ENCODE peak calls at places on chromosomes 1 and 21, in ten cellular contexts. H is heart left ventricle, R is upper lobe of right lung, W is spleen, I is K562, Y is fibroblast of lung, C is uterus, M is heart right ventricle, F is prostate gland, T is esophagus muscularis mucosa. J is an unnamed sample. For H3K4me1, the result is how much of the 10 kb centered on the place peaks cover.

GRCh38 chr1:54297596-54298283 is 97.8 kb downstream of the MRPL37 start:
- DNase-seq in H (no peak), R (no peak), W (no peak), I (no peak), Y (no peak), C (no peak), M (no peak), F (no peak), T (no peak), J (no peak)

GRCh38 chr21:15054089-15054488 is 10.7 kb downstream of the NRIP1 start:
- DNase-seq in H (peak), R (no peak), W (no peak), I (no peak), Y (no peak), C (no peak), M (no peak), F (no peak), T (no peak), J (no peak)

GRCh38 chr1:84771895-84772294 is 81.6 kb upstream of the SSX2IP start:
- DNase-seq in H (no peak), R (no peak), W (no peak), I (no peak), Y (no peak), C (no peak), M (no peak), F (no peak), T (no peak), J (no peak)

GRCh38 chr1:229105822-229106525 is 164.9 kb upstream of the RAB4A start:
- DNase-seq in H (no peak), R (no peak), W (no peak), I (no peak), Y (no peak), C (no peak), M (no peak), F (no peak), T (no peak), J (no peak)

GRCh38 chr1:68132426-68133130 is 82.2 kb upstream of the DIRAS3 start:
- DNase-seq in H (no peak), R (no peak), W (no peak), I (no peak), Y (no peak), C (no peak), M (no peak), F (no peak), T (no peak), J (no peak)

GRCh38 chr1:205286335-205286950 is 35.1 kb downstream of the NUAK2 start:
- DNase-seq in H (no peak), R (no peak), W (peak), I (no peak), Y (peak), C (no peak), M (no peak), F (no peak), T (no peak), J (no peak)

GRCh38 chr1:34013136-34013535 is 149.3 kb downstream of the HMGB4 start:
- DNase-seq in H (no peak), R (no peak), W (no peak), I (no peak), Y (no peak), C (no peak), M (no peak), F (no peak), T (no peak), J (no peak)

GRCh38 chr1:93113127-93113526 is 34.0 kb downstream of the MTF2 start:
- DNase-seq in H (no peak), R (no peak), W (no peak), I (peak), Y (no peak), C (no peak), M (no peak), F (no peak), T (no peak), J (no peak)

GRCh38 chr1:169348356-169349036 is 19.1 kb downstream of the NME7 start:
- DNase-seq in H (no peak), R (no peak), W (no peak), I (peak), Y (peak), C (no peak), M (no peak), F (peak), T (no peak), J (no peak)

GRCh38 chr1:17128361-17128760 is 9.1 kb upstream of the PADI2 start:
- DNase-seq in H (no peak), R (no peak), W (no peak), I (no peak), Y (peak), C (no peak), M (no peak), F (no peak), T (no peak), J (no peak)

GRCh38 chr1:234731371-234732085 is 121.5 kb upstream of the IRF2BP2 start:
- DNase-seq in H (no peak), R (no peak), W (peak), I (no peak), Y (peak), C (no peak), M (no peak), F (no peak), T (no peak), J (peak)
- TF ChIP-seq CTCF in H (no peak), R (no peak), W (no peak), I (no peak), Y (no peak), C (no peak), M (no peak), F (no peak), T (no peak), J (no peak)

DNA sequence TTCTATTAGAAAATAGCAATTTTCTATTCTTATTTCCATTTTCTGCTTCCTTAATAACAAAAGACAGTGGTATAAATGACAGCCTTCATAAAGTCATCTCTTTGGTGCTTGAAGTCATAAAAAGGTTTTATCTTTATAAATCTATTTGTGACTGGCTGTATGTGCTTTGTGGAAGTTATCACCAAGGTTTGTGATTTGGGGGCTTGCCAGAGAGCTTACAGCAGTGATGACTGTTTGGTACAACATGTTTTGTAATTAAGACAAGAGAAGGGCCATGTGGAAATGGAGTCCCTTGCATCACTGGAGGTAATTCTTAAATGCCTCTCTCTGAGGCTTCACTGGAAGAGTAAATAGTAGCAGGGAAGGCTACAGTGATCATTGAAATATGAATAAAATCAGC is 2.7 kb downstream of the SLC35F3 start:
- DNase-seq in H (no peak), R (no peak), W (no peak), I (no peak), Y (no peak), C (no peak), M (no peak), F (no peak), T (no peak), J (no peak)
- H3K27ac ChIP-seq in H (no peak), R (no peak), W (no peak), I (no peak), Y (no peak), C (no peak), M (no peak), F (no peak), T (no peak), J (no peak)

GRCh38 chr1:51671527-51672325 is 54.8 kb downstream of the OSBPL9 start:
- DNase-seq in H (no peak), R (no peak), W (no peak), I (peak), Y (peak), C (no peak), M (no peak), F (no peak), T (no peak), J (no peak)
- H3K4me1 ChIP-seq in H (under half), R (under half), W (under half), I (under half), Y (under half), C (under half), M (under half), F (under half), T (under half), J (under half)

GRCh38 chr1:64748706-64749105 is 3.8 kb downstream of the RAVER2 start:
- DNase-seq in H (no peak), R (no peak), W (no peak), I (no peak), Y (no peak), C (no peak), M (no peak), F (no peak), T (no peak), J (no peak)
- TF ChIP-seq CTCF in H (no peak), R (no peak), W (no peak), I (no peak), Y (no peak), C (no peak), M (no peak), F (no peak), T (no peak), J (no peak)

DNA sequence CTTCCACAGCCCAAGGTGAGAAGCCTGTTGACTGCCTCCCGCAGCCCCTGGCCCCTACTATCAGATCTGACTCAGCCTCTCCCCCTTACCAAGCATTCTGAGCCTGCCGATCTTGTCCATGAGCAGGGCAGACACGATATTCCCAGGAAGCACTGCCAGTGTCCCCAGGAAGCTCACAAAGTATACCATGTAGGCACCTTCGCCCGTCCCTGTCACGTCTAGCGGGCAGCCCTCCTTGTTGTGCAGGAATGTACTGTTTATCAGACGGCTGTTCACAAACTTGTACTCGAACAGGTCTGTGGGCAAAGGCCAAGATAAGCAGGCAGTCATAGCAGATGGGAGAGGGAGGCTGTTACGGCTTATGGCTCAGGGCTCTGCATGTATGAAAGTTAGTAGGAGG is 7.2 kb downstream of the BOLA1 start:
- DNase-seq in H (no peak), R (no peak), W (peak), I (peak), Y (no peak), C (no peak), M (no peak), F (no peak), T (no peak), J (no peak)
- H3K27ac ChIP-seq in H (no peak), R (no peak), W (no peak), I (peak), Y (no peak), C (no peak), M (no peak), F (no peak), T (no peak), J (no peak)

DNA sequence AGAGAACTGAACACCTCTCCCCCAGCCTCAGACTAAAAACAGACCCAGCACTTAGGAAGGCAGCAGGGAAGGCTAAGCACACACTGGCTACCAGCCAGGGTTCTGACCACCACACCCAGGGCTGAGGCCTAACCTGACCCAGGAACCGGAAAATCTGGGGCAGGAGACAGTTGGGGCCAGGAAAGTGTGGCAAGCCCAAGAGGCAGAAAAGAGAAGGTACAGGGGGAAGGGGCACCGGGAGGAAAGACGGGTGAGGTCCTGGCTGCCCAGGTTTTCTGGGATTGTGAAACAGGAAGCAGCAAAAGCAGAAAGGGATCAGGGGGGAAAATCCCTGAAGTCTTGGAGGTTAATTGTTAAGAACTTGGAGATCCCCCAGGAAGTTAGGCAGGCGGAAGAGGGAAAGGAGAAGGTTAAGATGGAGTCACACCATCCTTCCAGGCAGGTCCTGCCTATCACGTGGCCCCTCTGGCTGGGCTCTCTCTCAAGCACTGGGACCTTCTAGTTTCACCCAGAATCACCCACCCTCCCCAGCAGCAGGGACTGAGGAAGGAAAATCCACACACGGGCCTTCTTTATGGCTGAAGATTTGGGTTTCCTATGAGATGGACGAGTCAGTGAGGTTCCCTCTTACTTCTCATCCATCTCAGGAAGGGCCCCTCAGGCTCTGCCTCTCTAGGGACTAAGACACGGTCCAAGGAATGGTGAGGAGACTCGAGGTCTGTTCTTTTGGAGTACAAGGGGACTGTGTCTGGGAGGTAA is 2.6 kb downstream of the HDGF start:
- DNase-seq in H (peak), R (peak), W (no peak), I (peak), Y (peak), C (peak), M (peak), F (no peak), T (no peak), J (peak)
- H3K4me1 ChIP-seq in H (under half), R (half or more), W (half or more), I (under half), Y (under half), C (under half), M (half or more), F (under half), T (half or more), J (under half)

J was measured in ovary.